ENCODE peak calls at places on chromosome 1, in four cellular contexts. X is upper lobe of right lung, T is pancreas, J is kidney epithelial cell. P is an unnamed sample.

GRCh38 chr1:19179597-19180271 is 30.3 kb downstream of the UBR4 start:
- DNase-seq in X (no peak), J (no peak), T (no peak), P (no peak)

GRCh38 chr1:182699673-182700350 is 15.4 kb upstream of the RGS8 start:
- DNase-seq in X (no peak), J (no peak), T (no peak), P (no peak)

GRCh38 chr1:152013664-152014237 is 20.1 kb upstream of the S100A10 start:
- DNase-seq in X (no peak), T (no peak), J (no peak), P (no peak)

GRCh38 chr1:33292726-33293340 is 28.1 kb downstream of the A3GALT2 start:
- DNase-seq in T (peak; percentile 32), X (peak; percentile 57), J (no peak), P (no peak)

GRCh38 chr1:41918450-41919043 is at the start of gene HIVEP3:
- DNase-seq in J (no peak), T (no peak), X (no peak), P (no peak)

GRCh38 chr1:225928186-225929175 is 4.4 kb upstream of the PYCR2 start:
- DNase-seq in J (no peak), X (no peak), T (no peak), P (no peak)

GRCh38 chr1:8813016-8813763 is 4.2 kb downstream of the RERE start:
- DNase-seq in J (no peak), T (no peak), X (no peak), P (no peak)

GRCh38 chr1:87463917-87464565 is 135.4 kb downstream of the LMO4 start:
- DNase-seq in X (no peak), J (no peak), T (no peak), P (no peak)

GRCh38 chr1:233107130-233107529 is 156.7 kb downstream of the NTPCR start:
- DNase-seq in X (no peak), T (no peak), J (no peak), P (no peak)

GRCh38 chr1:77831976-77832695 is 52.7 kb downstream of the MIGA1 start:
- DNase-seq in J (no peak), T (no peak), X (no peak), P (no peak)

GRCh38 chr1:179079113-179079761 is 2.6 kb upstream of the TOR3A start:
- DNase-seq in T (no peak), J (no peak), X (no peak), P (peak; percentile 66)

GRCh38 chr1:244096691-244097090 is 45.6 kb downstream of the ZBTB18 start:
- DNase-seq in X (no peak), T (no peak), J (no peak), P (no peak)

GRCh38 chr1:155969377-155969791 is 9.0 kb downstream of the ARHGEF2 start:
- DNase-seq in J (no peak), T (no peak), X (no peak), P (no peak)

GRCh38 chr1:5856246-5856815 is 135.9 kb downstream of the NPHP4 start:
- DNase-seq in X (no peak), J (no peak), T (no peak), P (no peak)

GRCh38 chr1:151990856-151991198 is 2.8 kb downstream of the S100A10 start:
- DNase-seq in J (no peak), T (no peak), X (no peak), P (no peak)

GRCh38 chr1:202162049-202162417 is 1.6 kb upstream of the PTPN7 start:
- DNase-seq in T (no peak), J (no peak), X (peak; percentile 58), P (no peak)

GRCh38 chr1:154622503-154623039 is 14.6 kb upstream of the ADAR start:
- DNase-seq in X (no peak), T (no peak), J (no peak), P (no peak)

GRCh38 chr1:225613006-225613405 is 39.9 kb downstream of the ENAH start:
- DNase-seq in J (no peak), X (no peak), T (no peak), P (no peak)

GRCh38 chr1:158028956-158029355 is 35.5 kb downstream of the KIRREL1 start:
- DNase-seq in T (no peak), J (peak; percentile 69), X (no peak), P (no peak)

GRCh38 chr1:209323743-209324142 is 259.8 kb upstream of the CAMK1G start:
- DNase-seq in T (no peak), X (no peak), J (no peak), P (no peak)

GRCh38 chr1:8941906-8942305 is 3.8 kb upstream of the CA6 start:
- DNase-seq in X (no peak), T (no peak), J (peak; percentile 77), P (peak; percentile 61)

GRCh38 chr1:246567258-246568235 is 1.3 kb downstream of the CNST start:
- DNase-seq in T (no peak), X (no peak), J (peak; percentile 47), P (peak; percentile 53)

GRCh38 chr1:43405219-43405875 is 15.6 kb downstream of the SZT2 start:
- DNase-seq in X (no peak), J (no peak), T (no peak), P (no peak)

GRCh38 chr1:16405441-16405840 is 31.8 kb downstream of the SPATA21 start:
- DNase-seq in X (no peak), J (no peak), T (no peak), P (no peak)

GRCh38 chr1:215766521-215766920 is 199.4 kb downstream of the KCTD3 start:
- DNase-seq in T (no peak), J (no peak), X (no peak), P (no peak)

GRCh38 chr1:54287176-54287650 is 87.2 kb downstream of the MRPL37 start:
- DNase-seq in X (peak; percentile 80), T (peak; percentile 71), J (no peak), P (no peak)

GRCh38 chr1:39676951-39677350 is 5.0 kb upstream of the NT5C1A start:
- DNase-seq in X (peak; percentile 70), J (no peak), T (no peak), P (no peak)

GRCh38 chr1:211843018-211843417 is 12.5 kb upstream of the LPGAT1 start:
- DNase-seq in J (no peak), X (no peak), T (no peak), P (no peak)

GRCh38 chr1:211762206-211762605 is 68.4 kb downstream of the LPGAT1 start:
- DNase-seq in X (no peak), J (no peak), T (no peak), P (no peak)

GRCh38 chr1:34745666-34746065 is 9.2 kb upstream of the GJB5 start:
- DNase-seq in J (no peak), T (no peak), X (no peak), P (no peak)

GRCh38 chr1:248858096-248858890 is 592 bp downstream of the ZNF692 start:
- DNase-seq in J (no peak), T (peak; percentile 85), X (peak; percentile 90), P (no peak)

DNA sequence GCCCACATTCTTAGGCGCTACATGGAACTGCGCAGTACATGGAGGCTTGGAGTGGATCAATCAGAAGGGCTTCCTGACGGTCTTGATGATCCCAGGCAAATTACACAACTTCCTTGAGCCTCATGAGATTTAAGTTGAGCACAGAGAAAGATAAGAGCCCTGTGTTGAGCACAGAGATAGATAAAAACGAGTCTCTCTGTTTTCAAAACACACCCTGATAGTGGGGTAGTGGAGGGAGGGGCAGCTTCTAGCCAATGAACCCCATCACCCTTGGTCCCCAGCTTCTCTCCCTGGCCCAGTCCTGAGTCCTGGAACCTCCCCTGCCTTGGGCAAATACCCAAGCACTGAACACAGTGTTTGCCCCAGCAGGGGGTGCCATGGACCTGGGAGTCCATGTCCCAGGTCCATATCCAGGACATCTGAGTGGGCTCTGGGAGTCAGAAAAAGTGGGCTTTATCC is 9.1 kb downstream of the POU3F1 start:
- DNase-seq in T (no peak), J (no peak), X (peak; percentile 49), P (no peak)
- TF ChIP-seq CTCF in T (no peak), J (peak; percentile 24), X (peak; percentile 23), P (peak; percentile 41)

GRCh38 chr1:56448937-56449336 is 130.4 kb downstream of the PLPP3 start:
- DNase-seq in X (no peak), T (no peak), J (peak; percentile 14), P (no peak)
- H3K4me3 ChIP-seq in X (no peak overlapping the region), T (no peak overlapping the region), J (no peak overlapping the region), P (no peak overlapping the region)

DNA sequence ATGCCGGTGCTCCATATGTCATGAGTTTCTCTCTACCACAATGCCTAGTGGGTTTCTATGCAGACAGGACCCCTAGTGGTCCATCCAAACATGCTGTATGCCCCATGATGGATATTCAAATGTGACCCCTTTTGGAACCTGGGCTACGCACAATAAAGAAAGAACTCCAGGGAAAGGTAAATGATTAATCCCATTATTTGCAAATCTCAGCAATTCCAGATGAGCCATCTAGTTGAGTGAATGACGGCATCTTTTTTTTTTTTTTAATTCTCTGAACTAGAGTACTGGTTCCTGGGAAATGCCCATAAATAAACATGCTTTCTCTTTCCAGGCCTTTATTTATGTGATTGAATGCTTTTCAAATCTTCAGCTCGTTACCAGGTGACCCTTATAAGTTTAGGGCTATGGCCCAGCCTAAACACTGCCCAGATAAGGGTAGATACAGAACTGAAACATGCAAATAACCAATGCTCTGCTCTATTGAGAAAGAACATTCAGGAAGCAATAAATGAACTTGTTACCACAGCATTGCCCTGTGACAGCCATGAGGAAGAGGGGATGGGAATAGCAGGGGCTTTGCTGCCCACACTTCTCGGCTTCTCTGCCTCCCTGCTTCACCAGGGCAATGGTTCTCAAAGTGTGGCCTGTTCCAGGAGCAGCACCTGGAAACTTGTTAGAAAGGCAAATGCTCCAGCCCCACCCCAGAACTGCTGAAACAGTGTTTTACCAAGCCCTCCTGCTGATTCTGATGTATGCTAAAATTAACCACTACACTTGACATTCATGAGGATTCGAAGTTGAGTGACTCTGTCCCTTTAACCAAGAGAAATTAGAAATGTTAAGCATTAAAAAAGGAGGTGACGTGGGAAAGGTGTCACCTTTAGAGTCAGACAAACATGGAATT is 151.6 kb downstream of the SEC16B start:
- DNase-seq in T (no peak), J (no peak), X (no peak), P (no peak)
- TF ChIP-seq CTCF in T (no peak), J (no peak), X (no peak), P (peak; percentile 10)

GRCh38 chr1:147242449-147243227 is at the start of gene CHD1L:
- DNase-seq in T (peak; percentile 98), X (peak; percentile 98), J (peak; percentile 68), P (peak; percentile 90)

GRCh38 chr1:147243228-147243685 is 773 bp downstream of the CHD1L start:
- DNase-seq in T (peak; percentile 67), J (no peak), X (peak; percentile 70), P (no peak)

GRCh38 chr1:147245129-147245528 is 2.6 kb downstream of the CHD1L start:
- DNase-seq in X (no peak), J (no peak), T (no peak), P (no peak)

GRCh38 chr1:147238925-147239820 is 3.3 kb upstream of the CHD1L start:
- DNase-seq in T (no peak), J (no peak), X (no peak), P (no peak)

DNA sequence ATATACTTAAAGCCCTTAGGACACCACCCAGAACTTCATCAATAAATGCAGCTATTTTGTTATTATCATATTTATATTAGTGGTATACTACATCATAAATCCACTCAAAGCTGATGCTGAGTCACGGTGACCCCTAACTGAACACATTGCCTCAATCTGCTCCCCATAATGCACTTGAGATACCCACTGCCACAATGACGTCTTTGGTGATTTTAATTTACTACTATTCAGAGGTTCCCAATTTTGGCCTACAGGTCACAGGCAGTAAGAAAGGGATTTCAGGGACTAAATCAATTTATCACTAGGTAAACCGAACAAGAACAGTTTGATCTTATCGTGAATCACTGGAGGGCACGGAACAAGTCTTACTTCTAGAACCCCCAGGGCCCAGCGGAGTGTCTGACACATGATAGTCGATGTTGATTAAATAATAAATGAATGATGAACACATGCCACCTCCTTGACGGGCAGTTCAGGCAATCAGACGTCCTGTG is 482 bp upstream of the CHD1L start:
- DNase-seq in T (no peak), J (no peak), X (no peak), P (no peak)
- H3K4me3 ChIP-seq in T (peak overlapping the region; percentile 68), J (peak overlapping the region; percentile 30), X (peak overlapping the region; percentile 95), P (peak overlapping the region; percentile 44)